ENCODE peak calls at places on chromosomes 12 and 14, in six cellular contexts. G, U, K, L, T and J are unnamed samples.

GRCh38 chr12:75548879-75549278 is 37.5 kb upstream of the KRR1 start:
- DNase-seq in G (no peak), U (no peak), T (no peak), L (no peak), K (no peak), J (no peak)

GRCh38 chr14:46344327-46344937 is 307.1 kb downstream of the RPL10L start:
- DNase-seq in K (peak), G (no peak), T (no peak), L (no peak), U (peak), J (peak)

GRCh38 chr12:1473418-1473817 is 121.0 kb downstream of the FBXL14 start:
- DNase-seq in G (no peak), K (peak), L (no peak), U (no peak), T (no peak), J (no peak)

GRCh38 chr12:100058482-100059029 is 73.8 kb upstream of the ANKS1B start:
- DNase-seq in T (peak), K (peak), U (no peak), L (no peak), G (peak), J (no peak)

GRCh38 chr12:87813476-87814234 is 215.5 kb downstream of the C12orf50 start:
- DNase-seq in U (no peak), G (peak), K (peak), T (peak), L (no peak), J (no peak)

GRCh38 chr12:88299567-88300101 is 157.5 kb downstream of the TMTC3 start:
- DNase-seq in G (peak), U (no peak), K (peak), T (peak), L (no peak), J (no peak)

GRCh38 chr14:75141967-75142366 is 15.1 kb upstream of the NEK9 start:
- DNase-seq in L (no peak), G (peak), T (peak), K (peak), U (no peak), J (no peak)

GRCh38 chr14:74942608-74943007 is 12.8 kb downstream of the PGF start:
- DNase-seq in L (no peak), K (no peak), T (no peak), U (no peak), G (no peak), J (no peak)

GRCh38 chr12:78797201-78797931 is 67.2 kb upstream of the SYT1 start:
- DNase-seq in K (no peak), L (no peak), T (peak), U (no peak), G (peak), J (no peak)

GRCh38 chr14:22400590-22401259 is 188.3 kb downstream of the DAD1 start:
- DNase-seq in T (no peak), U (no peak), L (no peak), K (peak), G (no peak), J (no peak)

GRCh38 chr14:36094963-36095362 is 81.6 kb downstream of the PTCSC3 start:
- DNase-seq in L (no peak), K (no peak), G (no peak), T (no peak), U (no peak), J (no peak)

GRCh38 chr14:91926131-91926890 is 21.2 kb downstream of the FBLN5 start:
- DNase-seq in G (no peak), K (no peak), U (no peak), L (no peak), T (no peak), J (no peak)
- H3K14ac ChIP-seq in G (no peak), K (no peak), U (no peak), L (no peak), T (no peak), J (peak)

DNA sequence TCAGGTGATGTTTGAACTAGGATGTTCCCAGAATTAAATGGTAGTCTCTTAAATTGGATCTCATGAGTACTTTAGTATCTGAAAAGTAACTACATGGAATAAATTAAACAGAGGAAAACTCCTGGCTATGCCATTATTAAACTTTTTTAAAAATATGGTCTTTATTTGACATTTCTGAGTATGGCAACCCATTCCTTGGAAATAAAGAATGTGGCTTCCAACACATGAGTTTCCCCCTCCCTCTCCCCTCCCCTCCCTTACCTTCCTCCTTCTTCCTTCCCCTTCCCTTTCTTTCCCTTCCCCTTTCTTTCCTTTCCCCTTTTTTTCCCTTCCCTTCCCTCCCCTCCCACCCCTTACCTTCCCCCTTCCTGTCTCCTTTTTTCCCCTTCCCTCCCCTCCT is 940.2 kb downstream of the DIO2 start:
- DNase-seq in G (no peak), U (no peak), L (no peak), K (no peak), T (no peak), J (no peak)
- H3K14ac ChIP-seq in G (no peak), U (no peak), L (no peak), K (no peak), T (no peak), J (no peak)

GRCh38 chr12:25376985-25377384 is 126.3 kb upstream of the KRAS start:
- DNase-seq in L (no peak), G (no peak), K (no peak), U (no peak), T (no peak), J (no peak)
- H3K14ac ChIP-seq in L (no peak), G (peak), K (no peak), U (no peak), T (no peak), J (no peak)

DNA sequence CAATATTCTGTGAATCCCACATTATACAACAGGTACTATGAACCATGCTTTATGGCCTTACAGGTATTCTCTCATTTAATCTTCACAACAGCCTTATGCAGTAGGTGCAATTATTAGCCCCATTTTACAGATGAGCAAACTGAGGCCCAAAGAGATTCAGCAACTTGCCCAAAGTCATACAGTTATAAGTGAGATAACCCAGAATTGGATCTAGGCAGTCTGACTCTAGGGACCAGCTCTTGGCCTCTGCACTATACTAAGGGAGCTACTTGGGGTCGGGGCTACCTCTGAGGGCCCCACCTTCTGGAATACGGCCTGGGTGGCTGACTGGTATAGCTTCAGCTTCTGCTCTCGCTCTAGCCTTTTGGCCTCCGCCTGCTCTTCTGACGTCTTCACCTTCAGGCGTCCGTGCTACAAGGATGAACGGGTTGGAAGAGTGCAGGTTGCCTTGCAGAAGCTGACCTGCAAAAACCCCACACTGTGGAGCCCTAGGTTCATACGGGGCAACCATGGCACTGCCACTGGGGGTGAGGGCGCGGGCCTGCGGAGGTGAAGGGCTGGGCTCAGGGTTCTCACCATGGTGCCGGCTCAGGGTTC is 762 bp downstream of the RABGGTA start:
- DNase-seq in T (no peak), U (no peak), L (no peak), K (no peak), G (no peak), J (peak)
- H3K14ac ChIP-seq in T (peak), U (no peak), L (no peak), K (no peak), G (peak), J (no peak)

GRCh38 chr14:86780461-86780860 is 1212.5 kb downstream of the GALC start:
- DNase-seq in G (no peak), U (no peak), K (no peak), L (no peak), T (no peak), J (no peak)
- H3K14ac ChIP-seq in G (no peak), U (no peak), K (no peak), L (no peak), T (no peak), J (no peak)